ENCODE peak calls at places on chromosomes 13 and 19, in nine cellular contexts. One of them, this sample, is unnamed.

GRCh38 chr19:50190439-50190891 is 13.0 kb upstream of the MYH14 start:
- DNase-seq in stimulated activated CD8-positive, alpha-beta memory T cell treated with anti-CD3 and anti-CD28 coated beads, Interleukin-15, amount 100 ng/mL, for 24 hours: no peak
- DNase-seq in breast epithelium: no peak
- DNase-seq in COLO829: no peak
- DNase-seq in RWPE1: no peak
- DNase-seq in cardiac fibroblast: no peak
- DNase-seq in frontal cortex: no peak
- DNase-seq in stimulated activated CD4-positive, alpha-beta T cell treated with anti-CD3 and anti-CD28 coated beads, Interleukin-1b, Interleukin-23, amount 100 ng/mL, for 1 hour: no peak
- DNase-seq in WTC11: no peak
- DNase-seq in this sample: no peak

GRCh38 chr19:3243851-3244700 is 19.6 kb downstream of the CELF5 start:
- DNase-seq in stimulated activated CD4-positive, alpha-beta T cell treated with anti-CD3 and anti-CD28 coated beads, Interleukin-1b, Interleukin-23, amount 100 ng/mL, for 1 hour: no peak
- DNase-seq in RWPE1: no peak
- DNase-seq in cardiac fibroblast: peak; percentile 65
- DNase-seq in breast epithelium: no peak
- DNase-seq in stimulated activated CD8-positive, alpha-beta memory T cell treated with anti-CD3 and anti-CD28 coated beads, Interleukin-15, amount 100 ng/mL, for 24 hours: no peak
- DNase-seq in WTC11: peak; percentile 69
- DNase-seq in frontal cortex: no peak
- DNase-seq in COLO829: peak; percentile 26
- DNase-seq in this sample: peak; percentile 55

GRCh38 chr13:40336228-40337221 is 329.9 kb downstream of the FOXO1 start:
- DNase-seq in frontal cortex: no peak
- DNase-seq in stimulated activated CD4-positive, alpha-beta T cell treated with anti-CD3 and anti-CD28 coated beads, Interleukin-1b, Interleukin-23, amount 100 ng/mL, for 1 hour: no peak
- DNase-seq in WTC11: no peak
- DNase-seq in stimulated activated CD8-positive, alpha-beta memory T cell treated with anti-CD3 and anti-CD28 coated beads, Interleukin-15, amount 100 ng/mL, for 24 hours: no peak
- DNase-seq in RWPE1: no peak
- DNase-seq in COLO829: no peak
- DNase-seq in cardiac fibroblast: no peak
- DNase-seq in breast epithelium: no peak
- DNase-seq in this sample: peak; percentile 91

GRCh38 chr13:112836940-112837339 is 132.1 kb upstream of the MCF2L start:
- DNase-seq in frontal cortex: no peak
- DNase-seq in stimulated activated CD8-positive, alpha-beta memory T cell treated with anti-CD3 and anti-CD28 coated beads, Interleukin-15, amount 100 ng/mL, for 24 hours: no peak
- DNase-seq in COLO829: no peak
- DNase-seq in breast epithelium: no peak
- DNase-seq in RWPE1: no peak
- DNase-seq in cardiac fibroblast: no peak
- DNase-seq in WTC11: no peak
- DNase-seq in stimulated activated CD4-positive, alpha-beta T cell treated with anti-CD3 and anti-CD28 coated beads, Interleukin-1b, Interleukin-23, amount 100 ng/mL, for 1 hour: no peak
- DNase-seq in this sample: no peak

GRCh38 chr13:34044660-34045080 is 226.7 kb downstream of the RFC3 start:
- DNase-seq in WTC11: no peak
- DNase-seq in cardiac fibroblast: peak; percentile 73
- DNase-seq in COLO829: peak; percentile 73
- DNase-seq in stimulated activated CD4-positive, alpha-beta T cell treated with anti-CD3 and anti-CD28 coated beads, Interleukin-1b, Interleukin-23, amount 100 ng/mL, for 1 hour: no peak
- DNase-seq in RWPE1: peak; percentile 59
- DNase-seq in frontal cortex: no peak
- DNase-seq in stimulated activated CD8-positive, alpha-beta memory T cell treated with anti-CD3 and anti-CD28 coated beads, Interleukin-15, amount 100 ng/mL, for 24 hours: no peak
- DNase-seq in breast epithelium: no peak
- DNase-seq in this sample: no peak

GRCh38 chr19:49690073-49690655 is 752 bp upstream of the CPT1C start:
- DNase-seq in COLO829: no peak
- DNase-seq in RWPE1: no peak
- DNase-seq in frontal cortex: no peak
- DNase-seq in stimulated activated CD4-positive, alpha-beta T cell treated with anti-CD3 and anti-CD28 coated beads, Interleukin-1b, Interleukin-23, amount 100 ng/mL, for 1 hour: no peak
- DNase-seq in WTC11: no peak
- DNase-seq in cardiac fibroblast: no peak
- DNase-seq in breast epithelium: no peak
- DNase-seq in stimulated activated CD8-positive, alpha-beta memory T cell treated with anti-CD3 and anti-CD28 coated beads, Interleukin-15, amount 100 ng/mL, for 24 hours: no peak
- DNase-seq in this sample: no peak

GRCh38 chr13:29551214-29551613 is 44.3 kb downstream of the SLC7A1 start:
- DNase-seq in stimulated activated CD4-positive, alpha-beta T cell treated with anti-CD3 and anti-CD28 coated beads, Interleukin-1b, Interleukin-23, amount 100 ng/mL, for 1 hour: no peak
- DNase-seq in breast epithelium: no peak
- DNase-seq in cardiac fibroblast: peak; percentile 34
- DNase-seq in stimulated activated CD8-positive, alpha-beta memory T cell treated with anti-CD3 and anti-CD28 coated beads, Interleukin-15, amount 100 ng/mL, for 24 hours: no peak
- DNase-seq in frontal cortex: no peak
- DNase-seq in RWPE1: no peak
- DNase-seq in WTC11: no peak
- DNase-seq in COLO829: no peak
- DNase-seq in this sample: no peak

GRCh38 chr13:80133631-80134083 is 207.3 kb downstream of the SPRY2 start:
- DNase-seq in frontal cortex: no peak
- DNase-seq in RWPE1: no peak
- DNase-seq in stimulated activated CD8-positive, alpha-beta memory T cell treated with anti-CD3 and anti-CD28 coated beads, Interleukin-15, amount 100 ng/mL, for 24 hours: no peak
- DNase-seq in WTC11: no peak
- DNase-seq in stimulated activated CD4-positive, alpha-beta T cell treated with anti-CD3 and anti-CD28 coated beads, Interleukin-1b, Interleukin-23, amount 100 ng/mL, for 1 hour: no peak
- DNase-seq in cardiac fibroblast: no peak
- DNase-seq in breast epithelium: no peak
- DNase-seq in COLO829: no peak
- DNase-seq in this sample: no peak

GRCh38 chr19:48962029-48962848 is 2.9 kb upstream of the FTL start:
- DNase-seq in WTC11: no peak
- DNase-seq in stimulated activated CD4-positive, alpha-beta T cell treated with anti-CD3 and anti-CD28 coated beads, Interleukin-1b, Interleukin-23, amount 100 ng/mL, for 1 hour: no peak
- DNase-seq in breast epithelium: no peak
- DNase-seq in stimulated activated CD8-positive, alpha-beta memory T cell treated with anti-CD3 and anti-CD28 coated beads, Interleukin-15, amount 100 ng/mL, for 24 hours: no peak
- DNase-seq in COLO829: no peak
- DNase-seq in RWPE1: no peak
- DNase-seq in frontal cortex: peak; percentile 30
- DNase-seq in cardiac fibroblast: peak; percentile 56
- DNase-seq in this sample: peak; percentile 81

GRCh38 chr19:45467115-45467455 is 711 bp upstream of the FOSB start:
- DNase-seq in WTC11: no peak
- DNase-seq in RWPE1: no peak
- DNase-seq in cardiac fibroblast: peak; percentile 31
- DNase-seq in stimulated activated CD8-positive, alpha-beta memory T cell treated with anti-CD3 and anti-CD28 coated beads, Interleukin-15, amount 100 ng/mL, for 24 hours: no peak
- DNase-seq in frontal cortex: no peak
- DNase-seq in stimulated activated CD4-positive, alpha-beta T cell treated with anti-CD3 and anti-CD28 coated beads, Interleukin-1b, Interleukin-23, amount 100 ng/mL, for 1 hour: no peak
- DNase-seq in breast epithelium: no peak
- DNase-seq in COLO829: no peak
- DNase-seq in this sample: no peak

GRCh38 chr19:44685877-44686276 is 13.1 kb upstream of the CEACAM16 start:
- DNase-seq in COLO829: no peak
- DNase-seq in stimulated activated CD8-positive, alpha-beta memory T cell treated with anti-CD3 and anti-CD28 coated beads, Interleukin-15, amount 100 ng/mL, for 24 hours: no peak
- DNase-seq in WTC11: no peak
- DNase-seq in breast epithelium: no peak
- DNase-seq in frontal cortex: no peak
- DNase-seq in stimulated activated CD4-positive, alpha-beta T cell treated with anti-CD3 and anti-CD28 coated beads, Interleukin-1b, Interleukin-23, amount 100 ng/mL, for 1 hour: no peak
- DNase-seq in RWPE1: no peak
- DNase-seq in cardiac fibroblast: peak; percentile 70
- DNase-seq in this sample: no peak

GRCh38 chr13:59099182-59099950 is 1064.4 kb downstream of the DIAPH3 start:
- DNase-seq in frontal cortex: no peak
- DNase-seq in stimulated activated CD4-positive, alpha-beta T cell treated with anti-CD3 and anti-CD28 coated beads, Interleukin-1b, Interleukin-23, amount 100 ng/mL, for 1 hour: no peak
- DNase-seq in cardiac fibroblast: no peak
- DNase-seq in RWPE1: no peak
- DNase-seq in WTC11: no peak
- DNase-seq in COLO829: peak; percentile 24
- DNase-seq in stimulated activated CD8-positive, alpha-beta memory T cell treated with anti-CD3 and anti-CD28 coated beads, Interleukin-15, amount 100 ng/mL, for 24 hours: no peak
- DNase-seq in breast epithelium: no peak
- DNase-seq in this sample: no peak

GRCh38 chr19:939439-939838 is 13.6 kb downstream of the ARID3A start:
- DNase-seq in cardiac fibroblast: no peak
- DNase-seq in stimulated activated CD4-positive, alpha-beta T cell treated with anti-CD3 and anti-CD28 coated beads, Interleukin-1b, Interleukin-23, amount 100 ng/mL, for 1 hour: no peak
- DNase-seq in frontal cortex: no peak
- DNase-seq in breast epithelium: no peak
- DNase-seq in WTC11: no peak
- DNase-seq in RWPE1: no peak
- DNase-seq in COLO829: no peak
- DNase-seq in stimulated activated CD8-positive, alpha-beta memory T cell treated with anti-CD3 and anti-CD28 coated beads, Interleukin-15, amount 100 ng/mL, for 24 hours: no peak
- DNase-seq in this sample: no peak

GRCh38 chr19:3748965-3749364 is 12.5 kb downstream of the APBA3 start:
- DNase-seq in cardiac fibroblast: no peak
- DNase-seq in breast epithelium: no peak
- DNase-seq in RWPE1: no peak
- DNase-seq in COLO829: no peak
- DNase-seq in frontal cortex: no peak
- DNase-seq in stimulated activated CD8-positive, alpha-beta memory T cell treated with anti-CD3 and anti-CD28 coated beads, Interleukin-15, amount 100 ng/mL, for 24 hours: no peak
- DNase-seq in stimulated activated CD4-positive, alpha-beta T cell treated with anti-CD3 and anti-CD28 coated beads, Interleukin-1b, Interleukin-23, amount 100 ng/mL, for 1 hour: no peak
- DNase-seq in WTC11: no peak
- DNase-seq in this sample: no peak

GRCh38 chr19:49132974-49133609 is 13.7 kb downstream of the PPFIA3 start:
- DNase-seq in frontal cortex: no peak
- DNase-seq in WTC11: peak; percentile 70
- DNase-seq in stimulated activated CD4-positive, alpha-beta T cell treated with anti-CD3 and anti-CD28 coated beads, Interleukin-1b, Interleukin-23, amount 100 ng/mL, for 1 hour: no peak
- DNase-seq in stimulated activated CD8-positive, alpha-beta memory T cell treated with anti-CD3 and anti-CD28 coated beads, Interleukin-15, amount 100 ng/mL, for 24 hours: no peak
- DNase-seq in RWPE1: no peak
- DNase-seq in breast epithelium: no peak
- DNase-seq in COLO829: no peak
- DNase-seq in cardiac fibroblast: no peak
- DNase-seq in this sample: no peak

GRCh38 chr19:29940971-29941585 is 961 bp upstream of the URI1 start:
- DNase-seq in frontal cortex: no peak
- DNase-seq in COLO829: no peak
- DNase-seq in RWPE1: no peak
- DNase-seq in WTC11: no peak
- DNase-seq in stimulated activated CD8-positive, alpha-beta memory T cell treated with anti-CD3 and anti-CD28 coated beads, Interleukin-15, amount 100 ng/mL, for 24 hours: no peak
- DNase-seq in breast epithelium: no peak
- DNase-seq in stimulated activated CD4-positive, alpha-beta T cell treated with anti-CD3 and anti-CD28 coated beads, Interleukin-1b, Interleukin-23, amount 100 ng/mL, for 1 hour: no peak
- DNase-seq in cardiac fibroblast: no peak
- DNase-seq in this sample: no peak

GRCh38 chr19:52992109-52993004 is 21.4 kb upstream of the ERVV-1 start:
- DNase-seq in frontal cortex: no peak
- DNase-seq in stimulated activated CD4-positive, alpha-beta T cell treated with anti-CD3 and anti-CD28 coated beads, Interleukin-1b, Interleukin-23, amount 100 ng/mL, for 1 hour: no peak
- DNase-seq in stimulated activated CD8-positive, alpha-beta memory T cell treated with anti-CD3 and anti-CD28 coated beads, Interleukin-15, amount 100 ng/mL, for 24 hours: no peak
- DNase-seq in WTC11: peak; percentile 39
- DNase-seq in COLO829: no peak
- DNase-seq in RWPE1: no peak
- DNase-seq in cardiac fibroblast: peak; percentile 7
- DNase-seq in breast epithelium: no peak
- DNase-seq in this sample: no peak

GRCh38 chr19:40279761-40280607 is 5.2 kb downstream of the AKT2 start:
- DNase-seq in cardiac fibroblast: no peak
- DNase-seq in WTC11: no peak
- DNase-seq in stimulated activated CD4-positive, alpha-beta T cell treated with anti-CD3 and anti-CD28 coated beads, Interleukin-1b, Interleukin-23, amount 100 ng/mL, for 1 hour: no peak
- DNase-seq in frontal cortex: no peak
- DNase-seq in stimulated activated CD8-positive, alpha-beta memory T cell treated with anti-CD3 and anti-CD28 coated beads, Interleukin-15, amount 100 ng/mL, for 24 hours: no peak
- DNase-seq in breast epithelium: no peak
- DNase-seq in RWPE1: no peak
- DNase-seq in COLO829: no peak
- DNase-seq in this sample: no peak

GRCh38 chr13:113765241-113765910 is 6.3 kb downstream of the TMEM255B start:
- DNase-seq in RWPE1: no peak
- DNase-seq in frontal cortex: no peak
- DNase-seq in WTC11: no peak
- DNase-seq in stimulated activated CD4-positive, alpha-beta T cell treated with anti-CD3 and anti-CD28 coated beads, Interleukin-1b, Interleukin-23, amount 100 ng/mL, for 1 hour: no peak
- DNase-seq in cardiac fibroblast: no peak
- DNase-seq in breast epithelium: no peak
- DNase-seq in stimulated activated CD8-positive, alpha-beta memory T cell treated with anti-CD3 and anti-CD28 coated beads, Interleukin-15, amount 100 ng/mL, for 24 hours: no peak
- DNase-seq in COLO829: no peak
- DNase-seq in this sample: no peak

GRCh38 chr13:21079761-21080730 is 18.7 kb upstream of the LATS2 start:
- DNase-seq in stimulated activated CD4-positive, alpha-beta T cell treated with anti-CD3 and anti-CD28 coated beads, Interleukin-1b, Interleukin-23, amount 100 ng/mL, for 1 hour: no peak
- DNase-seq in RWPE1: peak; percentile 22
- DNase-seq in frontal cortex: no peak
- DNase-seq in stimulated activated CD8-positive, alpha-beta memory T cell treated with anti-CD3 and anti-CD28 coated beads, Interleukin-15, amount 100 ng/mL, for 24 hours: no peak
- DNase-seq in breast epithelium: no peak
- DNase-seq in WTC11: no peak
- DNase-seq in COLO829: no peak
- DNase-seq in cardiac fibroblast: peak; percentile 92
- DNase-seq in this sample: peak; percentile 19

GRCh38 chr13:111850458-111850857 is 216.5 kb upstream of the SOX1 start:
- DNase-seq in cardiac fibroblast: no peak
- DNase-seq in breast epithelium: no peak
- DNase-seq in stimulated activated CD4-positive, alpha-beta T cell treated with anti-CD3 and anti-CD28 coated beads, Interleukin-1b, Interleukin-23, amount 100 ng/mL, for 1 hour: no peak
- DNase-seq in frontal cortex: no peak
- DNase-seq in WTC11: no peak
- DNase-seq in RWPE1: no peak
- DNase-seq in stimulated activated CD8-positive, alpha-beta memory T cell treated with anti-CD3 and anti-CD28 coated beads, Interleukin-15, amount 100 ng/mL, for 24 hours: no peak
- DNase-seq in COLO829: no peak
- DNase-seq in this sample: no peak

GRCh38 chr19:23071087-23071511 is 45.7 kb upstream of the ZNF730 start:
- DNase-seq in COLO829: no peak
- DNase-seq in stimulated activated CD4-positive, alpha-beta T cell treated with anti-CD3 and anti-CD28 coated beads, Interleukin-1b, Interleukin-23, amount 100 ng/mL, for 1 hour: no peak
- DNase-seq in breast epithelium: no peak
- DNase-seq in stimulated activated CD8-positive, alpha-beta memory T cell treated with anti-CD3 and anti-CD28 coated beads, Interleukin-15, amount 100 ng/mL, for 24 hours: no peak
- DNase-seq in frontal cortex: peak; percentile 24
- DNase-seq in WTC11: peak; percentile 33
- DNase-seq in RWPE1: no peak
- DNase-seq in cardiac fibroblast: peak; percentile 27
- DNase-seq in this sample: no peak

GRCh38 chr13:113840541-113841354 is 23.1 kb downstream of the GAS6 start:
- DNase-seq in COLO829: no peak
- DNase-seq in cardiac fibroblast: no peak
- DNase-seq in WTC11: no peak
- DNase-seq in stimulated activated CD8-positive, alpha-beta memory T cell treated with anti-CD3 and anti-CD28 coated beads, Interleukin-15, amount 100 ng/mL, for 24 hours: no peak
- DNase-seq in RWPE1: no peak
- DNase-seq in frontal cortex: no peak
- DNase-seq in breast epithelium: no peak
- DNase-seq in stimulated activated CD4-positive, alpha-beta T cell treated with anti-CD3 and anti-CD28 coated beads, Interleukin-1b, Interleukin-23, amount 100 ng/mL, for 1 hour: no peak
- DNase-seq in this sample: no peak

GRCh38 chr19:53977991-53978731 is 13.3 kb upstream of the CACNG6 start:
- DNase-seq in frontal cortex: peak; percentile 70
- DNase-seq in COLO829: peak; percentile 36
- DNase-seq in breast epithelium: no peak
- DNase-seq in RWPE1: peak; percentile 80
- DNase-seq in stimulated activated CD8-positive, alpha-beta memory T cell treated with anti-CD3 and anti-CD28 coated beads, Interleukin-15, amount 100 ng/mL, for 24 hours: no peak
- DNase-seq in cardiac fibroblast: peak; percentile 97
- DNase-seq in stimulated activated CD4-positive, alpha-beta T cell treated with anti-CD3 and anti-CD28 coated beads, Interleukin-1b, Interleukin-23, amount 100 ng/mL, for 1 hour: no peak
- DNase-seq in WTC11: peak; percentile 99
- DNase-seq in this sample: no peak

GRCh38 chr19:51099070-51099382 is 9.2 kb downstream of the CTU1 start:
- DNase-seq in COLO829: no peak
- DNase-seq in WTC11: no peak
- DNase-seq in frontal cortex: no peak
- DNase-seq in RWPE1: no peak
- DNase-seq in breast epithelium: no peak
- DNase-seq in stimulated activated CD8-positive, alpha-beta memory T cell treated with anti-CD3 and anti-CD28 coated beads, Interleukin-15, amount 100 ng/mL, for 24 hours: no peak
- DNase-seq in stimulated activated CD4-positive, alpha-beta T cell treated with anti-CD3 and anti-CD28 coated beads, Interleukin-1b, Interleukin-23, amount 100 ng/mL, for 1 hour: no peak
- DNase-seq in cardiac fibroblast: no peak
- DNase-seq in this sample: no peak

GRCh38 chr13:51645154-51645650 is 60.9 kb downstream of the WDFY2 start:
- DNase-seq in RWPE1: peak; percentile 70
- DNase-seq in stimulated activated CD4-positive, alpha-beta T cell treated with anti-CD3 and anti-CD28 coated beads, Interleukin-1b, Interleukin-23, amount 100 ng/mL, for 1 hour: no peak
- DNase-seq in WTC11: no peak
- DNase-seq in stimulated activated CD8-positive, alpha-beta memory T cell treated with anti-CD3 and anti-CD28 coated beads, Interleukin-15, amount 100 ng/mL, for 24 hours: no peak
- DNase-seq in breast epithelium: no peak
- DNase-seq in frontal cortex: peak; percentile 25
- DNase-seq in COLO829: no peak
- DNase-seq in cardiac fibroblast: peak; percentile 94
- DNase-seq in this sample: no peak

GRCh38 chr19:52734340-52734892 is 428 bp downstream of the ZNF611 start:
- DNase-seq in stimulated activated CD4-positive, alpha-beta T cell treated with anti-CD3 and anti-CD28 coated beads, Interleukin-1b, Interleukin-23, amount 100 ng/mL, for 1 hour: no peak
- DNase-seq in COLO829: no peak
- DNase-seq in frontal cortex: no peak
- DNase-seq in cardiac fibroblast: no peak
- DNase-seq in stimulated activated CD8-positive, alpha-beta memory T cell treated with anti-CD3 and anti-CD28 coated beads, Interleukin-15, amount 100 ng/mL, for 24 hours: peak; percentile 10
- DNase-seq in breast epithelium: no peak
- DNase-seq in RWPE1: peak; percentile 20
- DNase-seq in WTC11: peak; percentile 29
- DNase-seq in this sample: no peak

This sample was measured in HepG2.